ENCODE peak calls at places on chromosome 4, in five cellular contexts. O, M, Q, J and S are unnamed samples.

GRCh38 chr4:135538698-135539097 is 1337.1 kb upstream of the PABPC4L start:
- DNase-seq in O (no peak), M (no peak), Q (no peak), J (no peak), S (no peak)

GRCh38 chr4:86935833-86936721 is 1.3 kb downstream of the AFF1 start:
- DNase-seq in O (peak; percentile 74), M (peak; percentile 88), Q (peak; percentile 37), J (peak; percentile 88), S (no peak)

GRCh38 chr4:111954546-111954945 is 190.7 kb upstream of the FAM241A start:
- DNase-seq in O (peak; percentile 37), M (no peak), Q (no peak), J (no peak), S (no peak)

GRCh38 chr4:80446664-80447063 is 111.1 kb downstream of the CFAP299 start:
- DNase-seq in O (peak; percentile 29), M (no peak), Q (no peak), J (peak; percentile 57), S (no peak)

GRCh38 chr4:112083587-112084347 is 61.5 kb upstream of the FAM241A start:
- DNase-seq in O (peak; percentile 18), M (no peak), Q (no peak), J (peak; percentile 14), S (no peak)

GRCh38 chr4:41878991-41879491 is 56.2 kb upstream of the TMEM33 start:
- DNase-seq in O (no peak), M (peak; percentile 51), Q (no peak), J (no peak), S (no peak)

GRCh38 chr4:25775166-25775565 is 87.6 kb downstream of the SEL1L3 start:
- DNase-seq in O (no peak), M (no peak), Q (no peak), J (no peak), S (no peak)

GRCh38 chr4:67035986-67036385 is 509.3 kb downstream of the CENPC start:
- DNase-seq in O (no peak), M (no peak), Q (no peak), J (peak; percentile 66), S (no peak)

GRCh38 chr4:7210818-7211217 is 18.5 kb downstream of the SORCS2 start:
- DNase-seq in O (peak; percentile 83), M (no peak), Q (no peak), J (no peak), S (no peak)

GRCh38 chr4:186068581-186069402 is at the start of gene TLR3:
- DNase-seq in O (peak; percentile 40), M (no peak), Q (no peak), J (peak; percentile 42), S (no peak)

GRCh38 chr4:151698213-151698612 is 62.6 kb downstream of the GATB start:
- DNase-seq in O (no peak), M (no peak), Q (no peak), J (no peak), S (no peak)

GRCh38 chr4:183165371-183165770 is 66.3 kb downstream of the WWC2 start:
- DNase-seq in O (peak; percentile 54), M (no peak), Q (no peak), J (no peak), S (no peak)

GRCh38 chr4:185966549-185966948 is 102.4 kb upstream of the TLR3 start:
- DNase-seq in O (no peak), M (no peak), Q (no peak), J (no peak), S (no peak)

GRCh38 chr4:59612235-59612634 is 1587.9 kb upstream of the ADGRL3 start:
- DNase-seq in O (peak; percentile 69), M (no peak), Q (no peak), J (peak; percentile 58), S (no peak)